ENCODE peak calls at places on chromosome 15, in four cellular contexts. One of them, this sample, is unnamed.

GRCh38 chr15:73900129-73900712 is 26.0 kb upstream of the LOXL1 start:
- DNase-seq in EL: peak; percentile 48
- DNase-seq in hypothalamus: no peak
- DNase-seq in tibial nerve: no peak
- DNase-seq in this sample: peak; percentile 36

GRCh38 chr15:83092309-83092976 is 15.0 kb upstream of the TM6SF1 start:
- DNase-seq in EL: peak; percentile 46
- DNase-seq in hypothalamus: no peak
- DNase-seq in tibial nerve: peak; percentile 55
- DNase-seq in this sample: peak; percentile 19

GRCh38 chr15:65939901-65940617 is 70.8 kb downstream of the RAB11A start:
- DNase-seq in hypothalamus: no peak
- DNase-seq in tibial nerve: no peak
- DNase-seq in EL: peak; percentile 86
- DNase-seq in this sample: peak; percentile 95

GRCh38 chr15:40092416-40093223 is 16.1 kb downstream of the BMF start:
- DNase-seq in tibial nerve: no peak
- DNase-seq in EL: peak; percentile 57
- DNase-seq in hypothalamus: no peak
- DNase-seq in this sample: peak; percentile 95

GRCh38 chr15:69491051-69491505 is 38.5 kb downstream of the RPLP1 start:
- DNase-seq in hypothalamus: no peak
- DNase-seq in EL: no peak
- DNase-seq in tibial nerve: peak; percentile 75
- DNase-seq in this sample: no peak

GRCh38 chr15:71458089-71458660 is 342.9 kb downstream of the THSD4 start:
- DNase-seq in EL: no peak
- DNase-seq in tibial nerve: no peak
- DNase-seq in hypothalamus: no peak
- DNase-seq in this sample: no peak

GRCh38 chr15:91228391-91228790 is 128.3 kb downstream of the SV2B start:
- DNase-seq in tibial nerve: no peak
- DNase-seq in hypothalamus: no peak
- DNase-seq in EL: no peak
- DNase-seq in this sample: no peak

GRCh38 chr15:101167791-101168462 is 83.9 kb downstream of the CHSY1 start:
- DNase-seq in tibial nerve: peak; percentile 55
- DNase-seq in hypothalamus: no peak
- DNase-seq in EL: peak; percentile 93
- DNase-seq in this sample: peak; percentile 93

GRCh38 chr15:86347245-86347644 is 267.6 kb downstream of the AGBL1 start:
- DNase-seq in tibial nerve: no peak
- DNase-seq in hypothalamus: no peak
- DNase-seq in EL: no peak
- DNase-seq in this sample: no peak

GRCh38 chr15:93771429-93772020 is 459.8 kb upstream of the MCTP2 start:
- DNase-seq in EL: no peak
- DNase-seq in hypothalamus: no peak
- DNase-seq in tibial nerve: no peak
- DNase-seq in this sample: no peak